ENCODE peak calls at places on chromosomes 2 and 18, in eight cellular contexts. Y is activated T-cell treated with anti-CD3 and anti-CD28 coated beads for 24 hours; L is AG20443; G is GF-D8; I is activated CD8-positive, alpha-beta memory T cell treated with anti-CD3 and anti-CD28 coated beads, Interleukin-2, amount 50 U/mL, for 4 hours; Z is Calu3; X is stimulated activated CD4-positive, alpha-beta T cell treated with anti-CD3 and anti-CD28 coated beads, Interleukin-15, amount 100 ng/mL, for 1 hour; R is brain microvascular endothelial cell. A is an unnamed sample.

GRCh38 chr2:190583507-190584337 is 49.2 kb upstream of the NEMP2 start:
- DNase-seq in X (no peak), L (no peak), R (peak), G (no peak), Z (no peak), Y (no peak), I (no peak), A (no peak)

GRCh38 chr2:152063325-152063924 is 35.4 kb downstream of the CACNB4 start:
- DNase-seq in R (no peak), I (no peak), L (no peak), Y (no peak), G (no peak), Z (no peak), X (no peak), A (no peak)

GRCh38 chr2:70688427-70688826 is 79.6 kb downstream of the ADD2 start:
- DNase-seq in Z (no peak), I (no peak), R (no peak), Y (no peak), G (no peak), L (no peak), X (no peak), A (no peak)

GRCh38 chr2:32832821-32833220 is 113.9 kb upstream of the LTBP1 start:
- DNase-seq in G (no peak), X (no peak), R (peak), L (no peak), I (no peak), Y (no peak), Z (no peak), A (no peak)

GRCh38 chr2:56522605-56523089 is 338.9 kb downstream of the CCDC85A start:
- DNase-seq in Y (no peak), I (no peak), L (no peak), Z (peak), G (no peak), R (no peak), X (no peak), A (peak)

GRCh38 chr2:169200756-169201155 is 131.4 kb downstream of the DHRS9 start:
- DNase-seq in I (no peak), Y (no peak), Z (no peak), L (no peak), R (no peak), X (no peak), G (no peak), A (no peak)

GRCh38 chr18:42163316-42163715 is 208.3 kb downstream of the PIK3C3 start:
- DNase-seq in L (no peak), X (no peak), I (no peak), G (no peak), R (no peak), Y (no peak), Z (no peak), A (no peak)

GRCh38 chr2:161436411-161436810 is 20.3 kb downstream of the TBR1 start:
- DNase-seq in L (peak), Z (no peak), G (no peak), I (no peak), X (no peak), Y (no peak), R (peak), A (no peak)

GRCh38 chr2:227862227-227862740 is 9.1 kb upstream of the DAW1 start:
- DNase-seq in X (no peak), R (peak), Z (peak), I (no peak), Y (no peak), L (no peak), G (no peak), A (peak)

GRCh38 chr2:3211256-3211970 is 166.2 kb downstream of the EIPR1 start:
- DNase-seq in R (no peak), Y (no peak), L (no peak), Z (no peak), I (no peak), G (no peak), X (no peak), A (no peak)

GRCh38 chr2:236256601-236257000 is 7.6 kb downstream of the ASB18 start:
- DNase-seq in G (no peak), L (no peak), R (no peak), X (no peak), Z (no peak), Y (no peak), I (no peak), A (no peak)

GRCh38 chr2:235911633-235912032 is 256.6 kb downstream of the GBX2 start:
- DNase-seq in G (no peak), Y (no peak), I (no peak), X (no peak), R (no peak), L (no peak), Z (no peak), A (no peak)

GRCh38 chr2:207796585-207797350 is 27.1 kb upstream of the FZD5 start:
- DNase-seq in Y (no peak), I (no peak), X (no peak), Z (peak), L (peak), R (no peak), G (no peak), A (peak)

A was measured in thyroid gland.